ENCODE peak calls at places on chromosome 9, in five cellular contexts. P, N, F, B and V are unnamed samples. For H3K27me3, the result is how much of the 10 kb centered on the place peaks cover.

GRCh38 chr9:112323378-112323854 is 10.0 kb downstream of the PTBP3 start:
- DNase-seq in P (no peak), N (no peak), F (no peak), B (no peak), V (no peak)

GRCh38 chr9:84782228-84782866 is 112.8 kb downstream of the NTRK2 start:
- DNase-seq in P (no peak), N (no peak), F (no peak), B (no peak), V (no peak)

GRCh38 chr9:110291921-110292575 is 35.7 kb upstream of the TXN start:
- DNase-seq in P (no peak), N (no peak), F (no peak), B (no peak), V (no peak)

GRCh38 chr9:36922548-36922947 is 111.5 kb downstream of the PAX5 start:
- DNase-seq in P (no peak), N (no peak), F (no peak), B (peak), V (no peak)

GRCh38 chr9:9102295-9102694 is 1302.7 kb upstream of the DMAC1 start:
- DNase-seq in P (no peak), N (no peak), F (no peak), B (no peak), V (no peak)

GRCh38 chr9:85522459-85523092 is 219.2 kb downstream of the AGTPBP1 start:
- DNase-seq in P (peak), N (no peak), F (no peak), B (peak), V (peak)

GRCh38 chr9:111298831-111299603 is 31.0 kb downstream of the OR2K2 start:
- DNase-seq in P (peak), N (no peak), F (peak), B (peak), V (peak)

GRCh38 chr9:128073260-128073886 is 5.3 kb downstream of the SLC25A25 start:
- DNase-seq in P (no peak), N (no peak), F (no peak), B (no peak), V (no peak)

GRCh38 chr9:26754494-26755188 is 138.0 kb downstream of the CAAP1 start:
- DNase-seq in P (no peak), N (no peak), F (no peak), B (no peak), V (no peak)

GRCh38 chr9:137664676-137665075 is 45.9 kb downstream of the EHMT1 start:
- DNase-seq in P (no peak), N (no peak), F (no peak), B (no peak), V (no peak)

GRCh38 chr9:74431467-74431866 is 65.7 kb upstream of the RORB start:
- DNase-seq in P (no peak), N (no peak), F (no peak), B (no peak), V (no peak)

GRCh38 chr9:116891438-116891837 is 204.3 kb downstream of the TRIM32 start:
- DNase-seq in P (no peak), N (no peak), F (no peak), B (no peak), V (no peak)

GRCh38 chr9:37693265-37693664 is 42.5 kb downstream of the FRMPD1 start:
- DNase-seq in P (no peak), N (peak), F (no peak), B (no peak), V (no peak)

GRCh38 chr9:113536483-113537226 is 73.1 kb downstream of the RGS3 start:
- DNase-seq in P (peak), N (no peak), F (peak), B (no peak), V (no peak)

GRCh38 chr9:113536166-113536482 is 72.6 kb downstream of the RGS3 start:
- DNase-seq in P (no peak), N (no peak), F (no peak), B (no peak), V (no peak)

GRCh38 chr9:113538646-113539430 is 75.3 kb downstream of the RGS3 start:
- DNase-seq in P (no peak), N (no peak), F (no peak), B (no peak), V (no peak)

GRCh38 chr9:113538131-113538530 is 74.6 kb downstream of the RGS3 start:
- DNase-seq in P (no peak), N (no peak), F (no peak), B (no peak), V (no peak)

DNA sequence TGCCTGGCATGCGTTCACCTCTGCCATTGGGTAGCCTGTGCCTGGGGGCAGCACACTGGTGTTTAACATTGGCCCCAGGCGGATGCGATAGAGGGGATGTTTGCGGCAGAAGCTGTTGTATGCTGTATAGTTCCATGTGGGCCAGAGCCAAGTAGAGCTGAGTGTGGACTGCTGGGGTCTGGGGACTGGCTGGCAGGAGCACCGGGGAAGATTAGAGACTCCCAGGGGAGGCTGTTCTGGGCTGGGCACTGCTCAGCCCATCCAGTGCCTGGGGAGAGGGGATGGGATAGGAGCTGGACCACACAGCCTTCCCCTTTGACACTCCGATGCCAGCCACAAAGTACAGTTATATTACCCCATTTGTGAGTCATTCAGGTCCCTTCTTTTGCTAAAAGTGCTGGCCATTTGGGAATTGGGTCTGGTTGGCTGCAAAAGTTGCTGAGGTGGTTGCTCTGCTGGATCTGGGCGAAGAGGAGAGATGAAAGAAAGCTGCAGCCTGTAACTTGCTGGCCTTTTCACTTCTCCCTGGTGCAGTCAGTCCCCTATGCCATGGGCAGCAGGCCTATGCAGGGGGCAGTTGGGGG is 73.8 kb downstream of the RGS3 start:
- DNase-seq in P (no peak), N (no peak), F (no peak), B (no peak), V (no peak)
- TF ChIP-seq CTCF in P (no peak), N (no peak), F (no peak), B (no peak), V (no peak)

GRCh38 chr9:115106001-115106400 is 12.0 kb downstream of the TNC start:
- DNase-seq in P (no peak), N (no peak), F (no peak), B (no peak), V (no peak)
- H3K4me3 ChIP-seq in P (no peak), N (no peak), F (no peak), B (peak), V (no peak)

GRCh38 chr9:135081731-135082130 is 5.7 kb upstream of the OLFM1 start:
- DNase-seq in P (no peak), N (no peak), F (no peak), B (no peak), V (no peak)
- H3K27me3 ChIP-seq in P (under half), N (under half), F (under half), B (under half), V (under half)

GRCh38 chr9:22008662-22009562 is at the start of gene CDKN2B:
- DNase-seq in P (peak), N (peak), F (peak), B (no peak), V (peak)

GRCh38 chr9:22005700-22006605 is 3.2 kb downstream of the CDKN2B start:
- DNase-seq in P (no peak), N (no peak), F (no peak), B (no peak), V (no peak)

GRCh38 chr9:22005083-22005699 is 3.9 kb downstream of the CDKN2B start:
- DNase-seq in P (no peak), N (no peak), F (no peak), B (no peak), V (no peak)

GRCh38 chr9:22010881-22011625 is 1.9 kb upstream of the CDKN2B start:
- DNase-seq in P (no peak), N (no peak), F (no peak), B (no peak), V (no peak)

GRCh38 chr9:22009563-22009867 is 410 bp upstream of the CDKN2B start:
- DNase-seq in P (no peak), N (no peak), F (no peak), B (no peak), V (no peak)
- TF ChIP-seq CTCF in P (peak), N (no peak), F (no peak), B (no peak), V (no peak)

GRCh38 chr9:132354645-132355355 is at the start of gene SETX:
- DNase-seq in P (peak), N (peak), F (peak), B (peak), V (peak)
- H3K4me3 ChIP-seq in P (peak), N (peak), F (peak), B (peak), V (peak)

GRCh38 chr9:121878208-121878835 is 214.8 kb downstream of the TTLL11 start:
- DNase-seq in P (no peak), N (no peak), F (no peak), B (no peak), V (no peak)
- H3K27me3 ChIP-seq in P (under half), N (under half), F (under half), B (under half), V (under half)

GRCh38 chr9:34254966-34255825 is 73.9 kb downstream of the KIF24 start:
- DNase-seq in P (peak), N (peak), F (peak), B (no peak), V (no peak)

GRCh38 chr9:34254141-34254913 is 74.7 kb downstream of the KIF24 start:
- DNase-seq in P (peak), N (no peak), F (peak), B (no peak), V (no peak)

GRCh38 chr9:34252670-34253459 is 74.0 kb downstream of the UBAP1 start:
- DNase-seq in P (peak), N (no peak), F (peak), B (peak), V (no peak)

GRCh38 chr9:34252016-34252415 is 73.2 kb downstream of the UBAP1 start:
- DNase-seq in P (no peak), N (no peak), F (no peak), B (no peak), V (no peak)

GRCh38 chr9:34253460-34253837 is 74.6 kb downstream of the UBAP1 start:
- DNase-seq in P (no peak), N (no peak), F (peak), B (no peak), V (no peak)
- TF ChIP-seq CTCF in P (peak), N (no peak), F (peak), B (no peak), V (no peak)

GRCh38 chr9:97992219-97992618 is 9.1 kb downstream of the ANP32B start:
- DNase-seq in P (no peak), N (no peak), F (no peak), B (no peak), V (no peak)
- H3K4me3 ChIP-seq in P (no peak), N (no peak), F (no peak), B (no peak), V (no peak)

DNA sequence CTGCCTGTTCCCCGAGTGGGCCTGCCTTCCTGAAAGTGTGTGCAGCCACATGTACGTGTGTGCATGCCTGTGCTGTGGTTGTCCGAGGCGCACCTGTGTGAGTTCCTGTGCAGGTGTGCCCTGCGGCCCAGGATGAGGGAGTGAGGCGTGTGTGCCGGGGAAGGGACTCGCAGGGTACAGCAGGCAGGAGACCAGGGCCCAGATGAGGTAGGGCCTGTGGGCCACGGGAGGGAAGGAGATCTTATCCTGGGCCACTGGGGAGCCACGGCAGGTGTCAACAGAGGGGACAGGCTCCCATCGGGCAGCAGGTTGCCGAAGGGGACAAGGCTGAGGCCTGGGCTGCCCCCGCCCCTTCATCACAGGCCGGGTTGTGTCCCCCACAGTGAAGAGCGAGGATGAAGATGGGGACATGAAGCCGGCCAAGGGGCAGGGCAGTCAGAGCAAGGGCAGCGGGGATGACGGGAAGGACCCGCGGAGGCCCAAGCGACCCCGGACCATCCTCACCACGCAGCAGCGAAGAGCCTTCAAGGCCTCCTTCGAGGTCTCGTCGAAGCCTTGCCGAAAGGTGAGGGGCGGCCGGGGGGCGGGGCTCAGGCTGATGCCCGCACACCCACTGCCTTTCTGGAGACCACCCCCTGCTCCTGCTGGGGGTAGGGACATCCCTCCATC is 79.2 kb downstream of the LMX1B start:
- DNase-seq in P (no peak), N (no peak), F (no peak), B (no peak), V (no peak)
- H3K27me3 ChIP-seq in P (under half), N (under half), F (under half), B (under half), V (under half)